ENCODE peak calls at places on chromosome 20, in ten cellular contexts. I is HCEC 1CT; C is HAP-1; S is fibroblast of lung; B is bronchial epithelial cell; Y is Right ventricle myocardium superior; X is NCI-H69; Z is NCI-H1092; D is stimulated activated CD4-positive, alpha-beta T cell treated with anti-CD3 and anti-CD28 coated beads, Interleukin-4, amount 100 ng/mL, for 1 hour; Q is SK-N-MC. O is an unnamed sample.

GRCh38 chr20:3744806-3745685 is 12.6 kb downstream of the HSPA12B start:
- DNase-seq in I (no peak), C (peak), S (peak), B (peak), Y (peak), X (peak), Z (no peak), D (peak), Q (peak), O (peak)

GRCh38 chr20:43189614-43190331 is at the start of gene PTPRT:
- DNase-seq in I (no peak), C (no peak), S (no peak), B (no peak), Y (no peak), X (no peak), Z (no peak), D (no peak), Q (no peak), O (peak)

GRCh38 chr20:10047427-10047826 is 12.6 kb downstream of the ANKEF1 start:
- DNase-seq in I (no peak), C (peak), S (peak), B (no peak), Y (no peak), X (peak), Z (no peak), D (no peak), Q (no peak), O (peak)

GRCh38 chr20:60078351-60079250 is 120.4 kb downstream of the CDH26 start:
- DNase-seq in I (no peak), C (no peak), S (no peak), B (peak), Y (no peak), X (no peak), Z (no peak), D (no peak), Q (no peak), O (no peak)

GRCh38 chr20:25220810-25221591 is 25.5 kb downstream of the ENTPD6 start:
- DNase-seq in I (no peak), C (no peak), S (no peak), B (no peak), Y (peak), X (peak), Z (peak), D (no peak), Q (no peak), O (no peak)

GRCh38 chr20:16350465-16350864 is 222.8 kb downstream of the KIF16B start:
- DNase-seq in I (peak), C (no peak), S (peak), B (peak), Y (no peak), X (no peak), Z (no peak), D (no peak), Q (no peak), O (no peak)

GRCh38 chr20:57425150-57426013 is 34.2 kb downstream of the RBM38 start:
- DNase-seq in I (no peak), C (no peak), S (peak), B (no peak), Y (peak), X (peak), Z (no peak), D (no peak), Q (no peak), O (no peak)

GRCh38 chr20:32359633-32360332 is 1.7 kb downstream of the ASXL1 start:
- DNase-seq in I (no peak), C (no peak), S (peak), B (peak), Y (no peak), X (peak), Z (no peak), D (no peak), Q (no peak), O (no peak)

GRCh38 chr20:50286609-50287008 is 96.0 kb downstream of the CEBPB start:
- DNase-seq in I (peak), C (peak), S (peak), B (peak), Y (peak), X (no peak), Z (no peak), D (no peak), Q (no peak), O (no peak)

GRCh38 chr20:13041574-13042457 is 33.0 kb downstream of the SPTLC3 start:
- DNase-seq in I (peak), C (no peak), S (peak), B (no peak), Y (no peak), X (no peak), Z (no peak), D (no peak), Q (peak), O (no peak)

GRCh38 chr20:45355209-45355608 is 7.0 kb upstream of the SDC4 start:
- DNase-seq in I (peak), C (no peak), S (peak), B (peak), Y (no peak), X (no peak), Z (no peak), D (no peak), Q (no peak), O (no peak)

GRCh38 chr20:38298768-38299288 is 5.1 kb upstream of the BPI start:
- DNase-seq in I (no peak), C (no peak), S (peak), B (peak), Y (peak), X (no peak), Z (no peak), D (no peak), Q (no peak), O (no peak)

GRCh38 chr20:38343798-38344701 is 2.2 kb upstream of the LBP start:
- DNase-seq in I (no peak), C (no peak), S (no peak), B (no peak), Y (no peak), X (no peak), Z (no peak), D (no peak), Q (no peak), O (no peak)

GRCh38 chr20:3753098-3753497 is 14.5 kb downstream of the ADISSP start:
- DNase-seq in I (peak), C (peak), S (peak), B (peak), Y (no peak), X (peak), Z (peak), D (peak), Q (peak), O (peak)

GRCh38 chr20:35120012-35120701 is 27.0 kb downstream of the EDEM2 start:
- DNase-seq in I (peak), C (no peak), S (peak), B (peak), Y (no peak), X (no peak), Z (no peak), D (no peak), Q (no peak), O (no peak)

GRCh38 chr20:36085686-36086267 is 68.8 kb upstream of the EPB41L1 start:
- DNase-seq in I (peak), C (no peak), S (peak), B (peak), Y (no peak), X (no peak), Z (no peak), D (no peak), Q (no peak), O (no peak)

GRCh38 chr20:52083627-52084232 is 107.8 kb downstream of the ZFP64 start:
- DNase-seq in I (peak), C (peak), S (peak), B (peak), Y (no peak), X (peak), Z (peak), D (peak), Q (peak), O (peak)

GRCh38 chr20:49290608-49291191 is 12.8 kb upstream of the ZNFX1 start:
- DNase-seq in I (no peak), C (no peak), S (no peak), B (no peak), Y (no peak), X (no peak), Z (no peak), D (no peak), Q (no peak), O (no peak)

GRCh38 chr20:22490287-22491187 is 93.8 kb downstream of the FOXA2 start:
- DNase-seq in I (no peak), C (no peak), S (no peak), B (peak), Y (no peak), X (peak), Z (peak), D (no peak), Q (no peak), O (peak)

GRCh38 chr20:63496404-63497120 is 2.3 kb downstream of the EEF1A2 start:
- DNase-seq in I (no peak), C (peak), S (no peak), B (no peak), Y (peak), X (no peak), Z (no peak), D (no peak), Q (no peak), O (no peak)

GRCh38 chr20:50865591-50865990 is 65.6 kb downstream of the ADNP start:
- DNase-seq in I (no peak), C (no peak), S (no peak), B (peak), Y (no peak), X (no peak), Z (no peak), D (no peak), Q (no peak), O (no peak)

GRCh38 chr20:41168281-41169183 is 31.2 kb downstream of the PLCG1 start:
- DNase-seq in I (no peak), C (no peak), S (no peak), B (no peak), Y (no peak), X (no peak), Z (no peak), D (no peak), Q (no peak), O (no peak)

GRCh38 chr20:62808211-62808865 is 3.7 kb downstream of the OGFR start:
- DNase-seq in I (peak), C (peak), S (no peak), B (peak), Y (peak), X (peak), Z (peak), D (peak), Q (no peak), O (peak)

GRCh38 chr20:38179846-38180245 is 14.8 kb upstream of the TGM2 start:
- DNase-seq in I (no peak), C (no peak), S (no peak), B (peak), Y (no peak), X (no peak), Z (no peak), D (no peak), Q (no peak), O (no peak)

GRCh38 chr20:3551681-3552434 is 81.0 kb downstream of the ATRN start:
- DNase-seq in I (peak), C (no peak), S (no peak), B (no peak), Y (no peak), X (no peak), Z (no peak), D (no peak), Q (no peak), O (no peak)

GRCh38 chr20:20454367-20454766 is 86.5 kb downstream of the INSM1 start:
- DNase-seq in I (no peak), C (no peak), S (no peak), B (no peak), Y (no peak), X (peak), Z (no peak), D (no peak), Q (no peak), O (no peak)

GRCh38 chr20:21613512-21613911 is 92.0 kb upstream of the PAX1 start:
- DNase-seq in I (no peak), C (no peak), S (no peak), B (no peak), Y (no peak), X (peak), Z (peak), D (no peak), Q (peak), O (no peak)

GRCh38 chr20:23234311-23235078 is 116.1 kb upstream of the NXT1 start:
- DNase-seq in I (peak), C (no peak), S (no peak), B (no peak), Y (no peak), X (no peak), Z (no peak), D (no peak), Q (no peak), O (no peak)